ENCODE peak calls at places on chromosomes 7 and 10, in nine cellular contexts. X, G, I, E, H, O, M, Q and A are unnamed samples.

GRCh38 chr10:72277340-72277995 is 3.7 kb downstream of the DDIT4 start:
- DNase-seq in E (no peak), M (no peak), X (no peak), I (no peak), G (no peak), Q (no peak), H (no peak), O (no peak), A (no peak)

GRCh38 chr7:4143006-4143405 is 539.1 kb upstream of the FOXK1 start:
- DNase-seq in Q (no peak), H (no peak), M (no peak), E (no peak), X (no peak), G (no peak), I (no peak), O (no peak), A (no peak)

GRCh38 chr7:55065511-55066229 is 46.9 kb downstream of the EGFR start:
- DNase-seq in H (no peak), Q (no peak), E (no peak), I (peak; percentile 52), G (peak; percentile 92), O (no peak), X (peak; percentile 93), M (no peak), A (no peak)

GRCh38 chr10:19788075-19788686 is 28.1 kb upstream of the PLXDC2 start:
- DNase-seq in E (peak; percentile 36), H (no peak), M (peak; percentile 14), G (peak; percentile 55), I (no peak), X (peak; percentile 69), Q (no peak), O (peak; percentile 47), A (no peak)

GRCh38 chr7:149011491-149011890 is 16.8 kb downstream of the PDIA4 start:
- DNase-seq in I (no peak), E (no peak), M (no peak), G (no peak), Q (no peak), O (no peak), X (no peak), H (no peak), A (no peak)

GRCh38 chr7:95357623-95358022 is 33.3 kb upstream of the PON1 start:
- DNase-seq in M (no peak), X (peak; percentile 5), H (no peak), E (no peak), O (no peak), I (no peak), G (peak; percentile 22), Q (no peak), A (no peak)

GRCh38 chr10:13376297-13376696 is 28.2 kb upstream of the SEPHS1 start:
- DNase-seq in I (no peak), O (no peak), H (no peak), Q (no peak), M (no peak), G (no peak), E (no peak), X (no peak), A (no peak)

GRCh38 chr10:137606-138005 is 2.4 kb downstream of the ZMYND11 start:
- DNase-seq in G (peak; percentile 57), H (no peak), Q (no peak), E (no peak), I (no peak), X (peak; percentile 77), O (no peak), M (no peak), A (no peak)

GRCh38 chr10:80492875-80493413 is 38.8 kb downstream of the TSPAN14 start:
- DNase-seq in M (no peak), G (no peak), E (no peak), I (no peak), X (no peak), H (no peak), Q (no peak), O (no peak), A (no peak)

GRCh38 chr10:80489371-80490112 is 35.4 kb downstream of the TSPAN14 start:
- DNase-seq in O (no peak), Q (no peak), X (no peak), E (no peak), G (no peak), I (no peak), H (no peak), M (no peak), A (no peak)

GRCh38 chr10:80493482-80494021 is 39.4 kb downstream of the TSPAN14 start:
- DNase-seq in H (no peak), X (peak; percentile 79), M (no peak), E (no peak), O (no peak), I (no peak), Q (no peak), G (no peak), A (no peak)

GRCh38 chr10:80488539-80489066 is 34.5 kb downstream of the TSPAN14 start:
- DNase-seq in M (no peak), E (no peak), H (no peak), Q (no peak), G (no peak), O (no peak), X (no peak), I (no peak), A (no peak)

GRCh38 chr10:80491251-80492102 is 37.4 kb downstream of the TSPAN14 start:
- DNase-seq in Q (no peak), O (peak; percentile 60), E (no peak), X (no peak), G (no peak), I (peak; percentile 68), M (no peak), H (no peak), A (no peak)
- H3K27ac ChIP-seq in Q (peak overlapping the region; percentile 54), O (no peak overlapping the region), E (no peak overlapping the region), X (no peak overlapping the region), G (no peak overlapping the region), I (no peak overlapping the region), M (no peak overlapping the region), H (no peak overlapping the region), A (no peak overlapping the region)

DNA sequence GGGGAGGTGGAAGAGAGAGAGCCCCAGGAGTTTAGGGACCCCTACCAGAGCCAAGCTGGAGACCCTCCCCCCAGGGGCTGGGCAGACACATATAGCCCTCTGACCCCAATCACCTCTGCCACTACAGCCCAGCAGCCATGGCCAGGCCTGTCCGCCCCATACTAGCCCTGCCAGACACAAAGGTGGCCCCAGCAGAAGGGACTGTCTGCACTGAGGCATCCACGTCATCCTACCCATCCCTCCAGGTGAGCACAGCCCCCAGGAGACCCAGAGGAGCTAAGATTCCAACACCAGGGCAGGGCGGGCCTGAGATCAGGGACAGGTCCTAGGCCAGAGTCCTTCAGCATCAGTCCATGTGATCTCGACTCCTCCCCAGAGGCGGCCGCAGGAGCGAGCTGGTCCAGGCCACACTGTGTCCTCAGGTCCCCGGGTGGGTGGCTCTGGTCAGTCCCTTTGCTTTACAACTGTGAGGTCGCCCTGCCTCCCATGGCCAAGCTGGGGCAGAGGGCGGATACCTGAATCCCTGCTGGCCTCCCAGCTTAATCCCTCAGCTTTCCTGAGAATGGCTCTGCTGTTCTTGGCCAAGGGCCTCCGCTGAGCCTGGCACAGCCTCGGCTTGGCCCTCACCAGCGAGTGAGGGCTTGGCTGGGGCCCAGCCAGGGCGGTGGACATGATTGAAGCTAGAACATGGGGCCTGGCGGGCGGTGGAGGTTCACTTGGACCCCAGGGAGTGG is 14.3 kb upstream of the ELN start:
- DNase-seq in X (no peak), H (peak; percentile 82), Q (no peak), M (no peak), O (peak; percentile 82), I (peak; percentile 82), G (no peak), E (no peak), A (peak; percentile 73)
- H3K4me3 ChIP-seq in X (no peak overlapping the region), H (no peak overlapping the region), Q (no peak overlapping the region), M (no peak overlapping the region), O (no peak overlapping the region), I (no peak overlapping the region), G (no peak overlapping the region), E (no peak overlapping the region), A (no peak overlapping the region)

GRCh38 chr10:17516376-17516775 is 62.0 kb upstream of the ST8SIA6 start:
- DNase-seq in G (no peak), X (peak; percentile 25), E (no peak), H (no peak), I (no peak), O (no peak), Q (no peak), M (no peak), A (no peak)

GRCh38 chr10:17510242-17510908 is 56.0 kb upstream of the ST8SIA6 start:
- DNase-seq in O (no peak), G (no peak), X (no peak), M (no peak), E (no peak), I (no peak), Q (no peak), H (no peak), A (no peak)

GRCh38 chr10:17506859-17507471 is 52.6 kb upstream of the ST8SIA6 start:
- DNase-seq in I (no peak), H (no peak), Q (no peak), O (no peak), G (no peak), X (no peak), E (no peak), M (no peak), A (no peak)

GRCh38 chr10:17507538-17507937 is 53.1 kb upstream of the ST8SIA6 start:
- DNase-seq in X (no peak), I (no peak), O (no peak), E (no peak), G (no peak), H (no peak), M (no peak), Q (no peak), A (no peak)

DNA sequence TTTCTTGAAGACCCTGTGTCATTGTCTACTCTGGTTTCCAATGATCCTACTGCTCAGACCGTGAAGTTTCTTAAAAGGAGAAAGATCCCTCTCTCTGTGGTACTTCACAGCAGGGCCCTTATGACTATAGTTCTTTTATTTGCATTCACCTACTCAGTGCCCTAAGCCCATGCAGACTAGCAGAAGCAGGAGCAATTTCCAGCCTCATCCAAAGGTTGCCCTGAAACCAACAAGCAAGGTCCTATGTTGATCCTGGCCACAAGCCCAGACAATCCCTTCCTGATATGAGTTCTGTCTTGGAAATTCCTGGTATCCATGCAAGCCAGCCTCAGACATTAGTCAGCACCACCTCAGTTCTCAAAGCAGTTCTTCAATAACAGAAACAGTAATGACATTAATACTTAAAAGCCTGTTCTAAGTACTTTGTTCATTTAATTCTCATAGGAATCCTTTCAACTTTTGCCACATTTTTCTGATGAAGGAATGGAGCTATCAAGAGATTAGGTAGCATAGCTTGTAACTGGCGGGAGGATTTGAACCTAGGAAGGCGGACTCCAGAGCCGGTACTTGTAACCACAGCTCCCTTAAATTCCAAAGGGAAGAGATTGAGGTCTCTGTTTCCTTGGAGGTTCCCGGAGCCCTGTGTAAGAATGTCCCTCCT is 58.1 kb upstream of the ST8SIA6 start:
- DNase-seq in H (no peak), E (no peak), I (peak; percentile 60), M (peak; percentile 66), G (peak; percentile 84), Q (peak; percentile 17), X (peak; percentile 94), O (peak; percentile 49), A (peak; percentile 47)
- H3K4me1 ChIP-seq in H (no peaks in the 10 kb centered on the region), E (no peaks in the 10 kb centered on the region), I (peaks cover 2% of the 10 kb centered on the region), M (peaks cover 4% of the 10 kb centered on the region), G (peaks cover 13% of the 10 kb centered on the region), Q (peaks cover 10% of the 10 kb centered on the region), X (peaks cover 29% of the 10 kb centered on the region), O (peaks cover 12% of the 10 kb centered on the region), A (peaks cover 4% of the 10 kb centered on the region)

DNA sequence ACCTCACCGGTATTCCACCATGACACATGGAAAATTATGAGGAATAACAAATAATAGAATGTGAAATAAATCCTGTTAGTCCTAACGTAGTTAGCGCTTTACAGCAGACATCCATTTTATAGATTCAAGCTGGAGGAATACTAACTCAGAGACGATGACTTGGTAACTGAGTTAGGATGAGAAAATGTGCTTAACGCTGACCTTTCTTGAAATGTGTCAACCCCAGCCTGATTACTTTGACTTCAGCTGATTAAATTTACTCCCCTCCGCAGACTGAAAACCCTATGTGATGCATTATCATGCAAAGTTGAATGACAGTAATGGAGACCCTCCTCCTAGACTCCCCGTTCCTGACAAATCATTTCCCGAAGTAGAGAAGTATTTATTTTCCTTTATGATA is 54.5 kb downstream of the WDFY4 start:
- DNase-seq in H (no peak), O (no peak), E (no peak), G (no peak), I (no peak), M (no peak), Q (no peak), X (no peak), A (no peak)
- H3K27ac ChIP-seq in H (no peak overlapping the region), O (no peak overlapping the region), E (no peak overlapping the region), G (no peak overlapping the region), I (no peak overlapping the region), M (no peak overlapping the region), Q (no peak overlapping the region), X (no peak overlapping the region), A (no peak overlapping the region)